ENCODE peak calls at places on chromosomes 2 and 18, in nine cellular contexts. One of them, this sample, is unnamed.

GRCh38 chr18:623760-624620 is 27.2 kb downstream of the CLUL1 start:
- DNase-seq in Caco-2: peak
- DNase-seq in hepatocyte: peak
- DNase-seq in AG10803: peak
- DNase-seq in cardiac muscle cell: peak
- DNase-seq in MM.1S: peak
- DNase-seq in HFF-Myc: peak
- DNase-seq in spleen: no peak
- DNase-seq in dorsolateral prefrontal cortex: peak
- DNase-seq in this sample: peak

GRCh38 chr2:33719067-33719466 is 120.0 kb upstream of the FAM98A start:
- DNase-seq in hepatocyte: no peak
- DNase-seq in dorsolateral prefrontal cortex: no peak
- DNase-seq in MM.1S: no peak
- DNase-seq in Caco-2: no peak
- DNase-seq in cardiac muscle cell: no peak
- DNase-seq in AG10803: no peak
- DNase-seq in HFF-Myc: no peak
- DNase-seq in spleen: no peak
- DNase-seq in this sample: no peak

GRCh38 chr18:79986726-79987125 is 1.6 kb downstream of the TXNL4A start:
- DNase-seq in MM.1S: no peak
- DNase-seq in dorsolateral prefrontal cortex: no peak
- DNase-seq in Caco-2: no peak
- DNase-seq in HFF-Myc: no peak
- DNase-seq in hepatocyte: no peak
- DNase-seq in AG10803: no peak
- DNase-seq in cardiac muscle cell: no peak
- DNase-seq in spleen: no peak
- DNase-seq in this sample: no peak

GRCh38 chr2:96340493-96341414 is 5.2 kb downstream of the NCAPH start:
- DNase-seq in hepatocyte: no peak
- DNase-seq in AG10803: peak
- DNase-seq in dorsolateral prefrontal cortex: no peak
- DNase-seq in spleen: no peak
- DNase-seq in cardiac muscle cell: no peak
- DNase-seq in Caco-2: no peak
- DNase-seq in HFF-Myc: no peak
- DNase-seq in MM.1S: no peak
- DNase-seq in this sample: no peak

GRCh38 chr2:182817558-182817957 is 48.9 kb downstream of the FRZB start:
- DNase-seq in hepatocyte: no peak
- DNase-seq in dorsolateral prefrontal cortex: no peak
- DNase-seq in cardiac muscle cell: no peak
- DNase-seq in AG10803: no peak
- DNase-seq in spleen: no peak
- DNase-seq in Caco-2: no peak
- DNase-seq in HFF-Myc: no peak
- DNase-seq in MM.1S: no peak
- DNase-seq in this sample: no peak

GRCh38 chr2:152298754-152299153 is 36.2 kb upstream of the FMNL2 start:
- DNase-seq in HFF-Myc: no peak
- DNase-seq in hepatocyte: no peak
- DNase-seq in cardiac muscle cell: no peak
- DNase-seq in Caco-2: no peak
- DNase-seq in dorsolateral prefrontal cortex: no peak
- DNase-seq in AG10803: no peak
- DNase-seq in spleen: no peak
- DNase-seq in MM.1S: no peak
- DNase-seq in this sample: no peak

GRCh38 chr2:74957886-74958276 is 562 bp upstream of the POLE4 start:
- DNase-seq in dorsolateral prefrontal cortex: no peak
- DNase-seq in HFF-Myc: no peak
- DNase-seq in cardiac muscle cell: no peak
- DNase-seq in hepatocyte: no peak
- DNase-seq in Caco-2: no peak
- DNase-seq in MM.1S: no peak
- DNase-seq in AG10803: peak
- DNase-seq in spleen: no peak
- DNase-seq in this sample: no peak

GRCh38 chr2:31382452-31383120 is 32.0 kb downstream of the XDH start:
- DNase-seq in spleen: no peak
- DNase-seq in Caco-2: no peak
- DNase-seq in AG10803: peak
- DNase-seq in MM.1S: no peak
- DNase-seq in HFF-Myc: no peak
- DNase-seq in hepatocyte: no peak
- DNase-seq in cardiac muscle cell: no peak
- DNase-seq in dorsolateral prefrontal cortex: no peak
- DNase-seq in this sample: no peak

GRCh38 chr2:151518802-151519201 is 109.1 kb downstream of the RIF1 start:
- DNase-seq in dorsolateral prefrontal cortex: no peak
- DNase-seq in Caco-2: no peak
- DNase-seq in hepatocyte: no peak
- DNase-seq in MM.1S: no peak
- DNase-seq in spleen: no peak
- DNase-seq in AG10803: no peak
- DNase-seq in HFF-Myc: no peak
- DNase-seq in cardiac muscle cell: no peak
- DNase-seq in this sample: no peak

GRCh38 chr2:56169521-56169920 is 14.3 kb upstream of the CCDC85A start:
- DNase-seq in MM.1S: no peak
- DNase-seq in Caco-2: no peak
- DNase-seq in HFF-Myc: no peak
- DNase-seq in hepatocyte: no peak
- DNase-seq in cardiac muscle cell: no peak
- DNase-seq in spleen: no peak
- DNase-seq in AG10803: no peak
- DNase-seq in dorsolateral prefrontal cortex: no peak
- DNase-seq in this sample: no peak

GRCh38 chr2:73404409-73404808 is 18.8 kb downstream of the ALMS1 start:
- DNase-seq in Caco-2: no peak
- DNase-seq in dorsolateral prefrontal cortex: no peak
- DNase-seq in hepatocyte: no peak
- DNase-seq in spleen: no peak
- DNase-seq in HFF-Myc: no peak
- DNase-seq in cardiac muscle cell: no peak
- DNase-seq in MM.1S: no peak
- DNase-seq in AG10803: no peak
- DNase-seq in this sample: no peak

GRCh38 chr2:219437690-219438089 is 3.0 kb downstream of the SPEG start:
- DNase-seq in HFF-Myc: no peak
- DNase-seq in hepatocyte: no peak
- DNase-seq in dorsolateral prefrontal cortex: no peak
- DNase-seq in Caco-2: no peak
- DNase-seq in AG10803: no peak
- DNase-seq in spleen: no peak
- DNase-seq in MM.1S: no peak
- DNase-seq in cardiac muscle cell: no peak
- DNase-seq in this sample: no peak

GRCh38 chr2:217338306-217338916 is 478.5 kb upstream of the TNP1 start:
- DNase-seq in MM.1S: no peak
- DNase-seq in dorsolateral prefrontal cortex: no peak
- DNase-seq in Caco-2: no peak
- DNase-seq in spleen: no peak
- DNase-seq in hepatocyte: no peak
- DNase-seq in AG10803: peak
- DNase-seq in cardiac muscle cell: no peak
- DNase-seq in HFF-Myc: peak
- DNase-seq in this sample: peak

GRCh38 chr2:1553671-1554295 is 140.5 kb downstream of the TPO start:
- DNase-seq in HFF-Myc: no peak
- DNase-seq in dorsolateral prefrontal cortex: no peak
- DNase-seq in MM.1S: no peak
- DNase-seq in spleen: peak
- DNase-seq in hepatocyte: peak
- DNase-seq in AG10803: peak
- DNase-seq in cardiac muscle cell: no peak
- DNase-seq in Caco-2: peak
- DNase-seq in this sample: peak
- TF ChIP-seq CTCF in HFF-Myc: peak
- TF ChIP-seq CTCF in dorsolateral prefrontal cortex: no peak
- TF ChIP-seq CTCF in MM.1S: no peak
- TF ChIP-seq CTCF in spleen: no peak
- TF ChIP-seq CTCF in hepatocyte: peak
- TF ChIP-seq CTCF in AG10803: peak
- TF ChIP-seq CTCF in cardiac muscle cell: peak
- TF ChIP-seq CTCF in Caco-2: no peak
- TF ChIP-seq CTCF in this sample: peak

GRCh38 chr2:172342611-172343010 is 84.8 kb upstream of the ITGA6 start:
- DNase-seq in cardiac muscle cell: no peak
- DNase-seq in Caco-2: no peak
- DNase-seq in dorsolateral prefrontal cortex: no peak
- DNase-seq in MM.1S: no peak
- DNase-seq in HFF-Myc: no peak
- DNase-seq in hepatocyte: no peak
- DNase-seq in spleen: no peak
- DNase-seq in AG10803: no peak
- DNase-seq in this sample: no peak

GRCh38 chr2:172336681-172337080 is 90.7 kb upstream of the ITGA6 start:
- DNase-seq in HFF-Myc: no peak
- DNase-seq in dorsolateral prefrontal cortex: no peak
- DNase-seq in AG10803: no peak
- DNase-seq in hepatocyte: no peak
- DNase-seq in cardiac muscle cell: no peak
- DNase-seq in Caco-2: no peak
- DNase-seq in MM.1S: no peak
- DNase-seq in spleen: no peak
- DNase-seq in this sample: no peak

GRCh38 chr2:172339431-172340010 is 87.9 kb upstream of the ITGA6 start:
- DNase-seq in AG10803: no peak
- DNase-seq in HFF-Myc: no peak
- DNase-seq in cardiac muscle cell: no peak
- DNase-seq in dorsolateral prefrontal cortex: no peak
- DNase-seq in spleen: no peak
- DNase-seq in MM.1S: no peak
- DNase-seq in Caco-2: peak
- DNase-seq in hepatocyte: peak
- DNase-seq in this sample: no peak

GRCh38 chr2:172342056-172342455 is 85.3 kb upstream of the ITGA6 start:
- DNase-seq in MM.1S: no peak
- DNase-seq in cardiac muscle cell: no peak
- DNase-seq in spleen: no peak
- DNase-seq in Caco-2: no peak
- DNase-seq in AG10803: no peak
- DNase-seq in HFF-Myc: no peak
- DNase-seq in hepatocyte: no peak
- DNase-seq in dorsolateral prefrontal cortex: no peak
- DNase-seq in this sample: no peak

GRCh38 chr2:172340394-172340793 is 87.0 kb upstream of the ITGA6 start:
- DNase-seq in hepatocyte: no peak
- DNase-seq in MM.1S: no peak
- DNase-seq in cardiac muscle cell: no peak
- DNase-seq in dorsolateral prefrontal cortex: no peak
- DNase-seq in spleen: no peak
- DNase-seq in HFF-Myc: no peak
- DNase-seq in AG10803: no peak
- DNase-seq in Caco-2: no peak
- DNase-seq in this sample: no peak
- H3K4me3 ChIP-seq in hepatocyte: no peak
- H3K4me3 ChIP-seq in MM.1S: no peak
- H3K4me3 ChIP-seq in cardiac muscle cell: no peak
- H3K4me3 ChIP-seq in dorsolateral prefrontal cortex: no peak
- H3K4me3 ChIP-seq in spleen: no peak
- H3K4me3 ChIP-seq in HFF-Myc: no peak
- H3K4me3 ChIP-seq in AG10803: no peak
- H3K4me3 ChIP-seq in Caco-2: no peak
- H3K4me3 ChIP-seq in this sample: no peak

DNA sequence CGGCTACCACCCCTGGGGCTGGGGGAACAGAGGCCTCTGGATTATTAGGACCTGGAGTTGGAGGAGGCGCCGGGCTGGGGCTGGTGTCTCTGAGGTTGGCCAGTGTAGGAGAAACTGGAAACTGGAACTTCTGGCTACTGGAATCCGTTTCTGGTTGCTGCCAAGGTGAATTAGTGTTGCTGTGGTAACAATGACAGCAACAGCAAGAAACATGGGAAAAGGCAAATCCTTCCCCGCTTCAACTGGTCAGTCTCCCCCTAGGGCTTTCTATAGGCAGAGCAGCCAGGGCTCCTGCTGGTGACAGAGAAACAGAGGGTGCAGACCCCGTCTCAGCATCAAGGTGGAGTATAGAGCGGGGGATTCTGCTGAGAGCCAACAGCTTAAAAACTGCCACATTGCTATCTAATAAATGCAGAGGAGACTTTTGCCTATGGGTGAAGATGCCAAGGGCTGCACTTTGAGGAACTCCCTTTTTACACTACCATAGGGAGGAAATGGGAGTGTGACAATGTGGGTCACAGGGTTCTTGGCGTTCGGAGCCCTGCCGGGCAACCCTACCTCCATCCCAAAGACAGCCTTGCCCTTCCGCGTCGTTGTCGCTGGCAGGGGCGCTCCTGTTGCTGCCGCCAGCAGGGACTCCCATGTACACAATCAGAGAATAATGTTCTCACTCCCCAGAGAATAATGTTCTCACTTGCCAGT is 81.4 kb upstream of the CABLES1 start:
- DNase-seq in MM.1S: no peak
- DNase-seq in HFF-Myc: no peak
- DNase-seq in Caco-2: peak
- DNase-seq in cardiac muscle cell: peak
- DNase-seq in AG10803: peak
- DNase-seq in dorsolateral prefrontal cortex: no peak
- DNase-seq in hepatocyte: peak
- DNase-seq in spleen: no peak
- DNase-seq in this sample: peak
- TF ChIP-seq CTCF in MM.1S: no peak
- TF ChIP-seq CTCF in HFF-Myc: peak
- TF ChIP-seq CTCF in Caco-2: peak
- TF ChIP-seq CTCF in cardiac muscle cell: peak
- TF ChIP-seq CTCF in AG10803: peak
- TF ChIP-seq CTCF in dorsolateral prefrontal cortex: no peak
- TF ChIP-seq CTCF in hepatocyte: peak
- TF ChIP-seq CTCF in spleen: no peak
- TF ChIP-seq CTCF in this sample: peak

GRCh38 chr2:203855274-203855673 is 12.3 kb upstream of the CTLA4 start:
- DNase-seq in AG10803: no peak
- DNase-seq in spleen: no peak
- DNase-seq in HFF-Myc: no peak
- DNase-seq in hepatocyte: no peak
- DNase-seq in cardiac muscle cell: no peak
- DNase-seq in MM.1S: no peak
- DNase-seq in Caco-2: no peak
- DNase-seq in dorsolateral prefrontal cortex: no peak
- DNase-seq in this sample: no peak

GRCh38 chr2:203853722-203854121 is 13.8 kb upstream of the CTLA4 start:
- DNase-seq in hepatocyte: no peak
- DNase-seq in MM.1S: no peak
- DNase-seq in spleen: no peak
- DNase-seq in AG10803: no peak
- DNase-seq in HFF-Myc: no peak
- DNase-seq in dorsolateral prefrontal cortex: no peak
- DNase-seq in Caco-2: no peak
- DNase-seq in cardiac muscle cell: no peak
- DNase-seq in this sample: no peak

GRCh38 chr2:203849010-203849409 is 18.6 kb upstream of the CTLA4 start:
- DNase-seq in AG10803: no peak
- DNase-seq in cardiac muscle cell: no peak
- DNase-seq in hepatocyte: no peak
- DNase-seq in Caco-2: no peak
- DNase-seq in HFF-Myc: no peak
- DNase-seq in spleen: no peak
- DNase-seq in MM.1S: no peak
- DNase-seq in dorsolateral prefrontal cortex: no peak
- DNase-seq in this sample: no peak

GRCh38 chr2:203852760-203853159 is 14.8 kb upstream of the CTLA4 start:
- DNase-seq in cardiac muscle cell: no peak
- DNase-seq in MM.1S: no peak
- DNase-seq in spleen: no peak
- DNase-seq in dorsolateral prefrontal cortex: no peak
- DNase-seq in hepatocyte: no peak
- DNase-seq in Caco-2: no peak
- DNase-seq in HFF-Myc: no peak
- DNase-seq in AG10803: no peak
- DNase-seq in this sample: no peak

GRCh38 chr2:203853271-203853670 is 14.3 kb upstream of the CTLA4 start:
- DNase-seq in HFF-Myc: no peak
- DNase-seq in cardiac muscle cell: no peak
- DNase-seq in MM.1S: peak
- DNase-seq in hepatocyte: no peak
- DNase-seq in dorsolateral prefrontal cortex: no peak
- DNase-seq in spleen: no peak
- DNase-seq in AG10803: no peak
- DNase-seq in Caco-2: no peak
- DNase-seq in this sample: no peak
- H3K4me3 ChIP-seq in HFF-Myc: no peak
- H3K4me3 ChIP-seq in cardiac muscle cell: no peak
- H3K4me3 ChIP-seq in MM.1S: peak
- H3K4me3 ChIP-seq in hepatocyte: no peak
- H3K4me3 ChIP-seq in dorsolateral prefrontal cortex: no peak
- H3K4me3 ChIP-seq in spleen: no peak
- H3K4me3 ChIP-seq in AG10803: no peak
- H3K4me3 ChIP-seq in Caco-2: no peak
- H3K4me3 ChIP-seq in this sample: no peak